ENCODE peak calls at places on chromosomes 1 and 21, in eight cellular contexts. S is stimulated activated effector memory CD8-positive, alpha-beta T cell treated with anti-CD3 and anti-CD28 coated beads, Interleukin-12 subunit alpha, Interleukin-12 subunit beta, amount 100 ng/mL, for 72 hours; Q is GM13976; B is heart left ventricle; F is HT1080; G is NAMALWA; M is cardiac muscle cell; P is iPS DF 19.7. J is an unnamed sample.

GRCh38 chr1:53559854-53560571 is 100.8 kb downstream of the DMRTB1 start:
- DNase-seq in G (no peak), P (no peak), B (no peak), S (no peak), F (no peak), M (no peak), Q (no peak), J (no peak)

GRCh38 chr1:212457740-212458338 is 25.1 kb downstream of the NENF start:
- DNase-seq in M (peak), B (no peak), Q (peak), S (peak), G (peak), F (peak), P (peak), J (peak)

GRCh38 chr1:204651843-204652421 is 33.6 kb downstream of the LRRN2 start:
- DNase-seq in B (no peak), S (no peak), M (no peak), F (no peak), Q (no peak), P (peak), G (no peak), J (no peak)

GRCh38 chr1:87594736-87595383 is 266.2 kb downstream of the LMO4 start:
- DNase-seq in S (no peak), M (no peak), F (no peak), P (no peak), G (no peak), B (no peak), Q (no peak), J (no peak)

GRCh38 chr1:3038113-3038551 is 16.9 kb downstream of the ACTRT2 start:
- DNase-seq in G (no peak), P (no peak), M (no peak), F (no peak), S (no peak), B (no peak), Q (no peak), J (no peak)

GRCh38 chr21:37338671-37339526 is 27.7 kb upstream of the DYRK1A start:
- DNase-seq in Q (no peak), S (no peak), F (peak), P (no peak), G (no peak), M (peak), B (peak), J (peak)

GRCh38 chr1:206709772-206710456 is 25.2 kb downstream of the MAPKAPK2 start:
- DNase-seq in Q (no peak), P (no peak), B (no peak), S (no peak), M (no peak), G (no peak), F (peak), J (peak)

GRCh38 chr1:234772345-234773147 is 162.6 kb upstream of the IRF2BP2 start:
- DNase-seq in Q (peak), B (peak), P (peak), S (peak), M (peak), F (peak), G (peak), J (peak)

GRCh38 chr1:230793463-230793745 is 46.2 kb downstream of the CAPN9 start:
- DNase-seq in M (no peak), P (no peak), F (no peak), B (no peak), Q (no peak), S (no peak), G (no peak), J (no peak)

GRCh38 chr1:33117440-33118085 is 36.6 kb downstream of the AZIN2 start:
- DNase-seq in S (no peak), P (no peak), F (no peak), G (no peak), M (no peak), Q (no peak), B (no peak), J (no peak)

GRCh38 chr1:27542463-27543273 is 52.7 kb upstream of the WASF2 start:
- DNase-seq in G (no peak), Q (no peak), M (peak), F (peak), S (no peak), B (peak), P (no peak), J (peak)

GRCh38 chr1:99851850-99852454 is 1.8 kb downstream of the AGL start:
- DNase-seq in M (no peak), G (no peak), Q (no peak), F (no peak), S (no peak), B (no peak), P (no peak), J (no peak)

GRCh38 chr1:40451238-40451585 is 936 bp downstream of the ZFP69B start:
- DNase-seq in M (no peak), Q (no peak), P (no peak), S (no peak), F (no peak), B (no peak), G (peak), J (no peak)

GRCh38 chr1:220189750-220190347 is 82.4 kb downstream of the RAB3GAP2 start:
- DNase-seq in S (no peak), G (peak), F (peak), Q (peak), P (no peak), M (peak), B (no peak), J (peak)

GRCh38 chr1:235329139-235329808 is 904 bp downstream of the GGPS1 start:
- DNase-seq in M (peak), S (peak), G (peak), Q (peak), P (no peak), B (no peak), F (no peak), J (no peak)

GRCh38 chr21:45875881-45876280 is 105.7 kb upstream of the COL6A1 start:
- DNase-seq in S (no peak), B (no peak), Q (no peak), M (no peak), F (no peak), G (no peak), P (no peak), J (no peak)

J was measured in mammary epithelial cell.